ENCODE peak calls at places on chromosomes 7 and 10, in four cellular contexts. N, A, Y and S are unnamed samples.

GRCh38 chr10:119658274-119658673 is 7.1 kb downstream of the BAG3 start:
- DNase-seq in Y (peak), A (peak), N (peak), S (peak)

GRCh38 chr7:127732306-127732705 is 80.3 kb downstream of the SND1 start:
- DNase-seq in A (no peak), N (no peak), Y (no peak), S (no peak)

GRCh38 chr10:60517805-60518204 is 128.1 kb upstream of the ANK3 start:
- DNase-seq in A (no peak), N (peak), Y (no peak), S (no peak)

GRCh38 chr10:78605800-78606350 is 462.9 kb upstream of the ZMIZ1 start:
- DNase-seq in N (peak), A (no peak), Y (no peak), S (no peak)

GRCh38 chr10:85983051-85983450 is 383.5 kb downstream of the GRID1 start:
- DNase-seq in N (no peak), Y (no peak), A (no peak), S (no peak)

GRCh38 chr7:131164025-131164899 is 163.4 kb upstream of the MKLN1 start:
- DNase-seq in A (no peak), Y (no peak), N (peak), S (no peak)

GRCh38 chr7:112572669-112573301 is 92.0 kb downstream of the LSMEM1 start:
- DNase-seq in A (no peak), Y (no peak), N (peak), S (no peak)

GRCh38 chr10:124011464-124011863 is 81.9 kb downstream of the CHST15 start:
- DNase-seq in N (no peak), A (no peak), Y (peak), S (no peak)

GRCh38 chr7:12508005-12508404 is 62.5 kb upstream of the SCIN start:
- DNase-seq in Y (no peak), N (no peak), A (no peak), S (no peak)

GRCh38 chr7:36138209-36138608 is 14.8 kb upstream of the EEPD1 start:
- DNase-seq in N (no peak), A (no peak), Y (no peak), S (no peak)

GRCh38 chr10:75399461-75400162 is 2.0 kb downstream of the ZNF503 start:
- DNase-seq in Y (peak), A (peak), N (no peak), S (peak)

GRCh38 chr10:67771200-67771599 is 66.8 kb downstream of the DNAJC12 start:
- DNase-seq in A (no peak), Y (no peak), N (no peak), S (no peak)

GRCh38 chr10:112887968-112888367 is 62.1 kb upstream of the TCF7L2 start:
- DNase-seq in N (no peak), A (no peak), Y (no peak), S (no peak)

GRCh38 chr7:10918093-10918590 is 55.5 kb upstream of the PHF14 start:
- DNase-seq in Y (no peak), A (no peak), N (no peak), S (no peak)

GRCh38 chr7:35544028-35544742 is 150.8 kb downstream of the HERPUD2 start:
- DNase-seq in N (no peak), A (no peak), Y (no peak), S (no peak)

GRCh38 chr10:90968448-90969086 is 47.7 kb upstream of the ANKRD1 start:
- DNase-seq in Y (no peak), A (no peak), N (no peak), S (no peak)

GRCh38 chr10:110569736-110570135 is 2.2 kb downstream of the SMC3 start:
- DNase-seq in N (no peak), Y (no peak), A (no peak), S (no peak)
- H3K4me3 ChIP-seq in N (no peak), Y (no peak), A (no peak), S (no peak)

DNA sequence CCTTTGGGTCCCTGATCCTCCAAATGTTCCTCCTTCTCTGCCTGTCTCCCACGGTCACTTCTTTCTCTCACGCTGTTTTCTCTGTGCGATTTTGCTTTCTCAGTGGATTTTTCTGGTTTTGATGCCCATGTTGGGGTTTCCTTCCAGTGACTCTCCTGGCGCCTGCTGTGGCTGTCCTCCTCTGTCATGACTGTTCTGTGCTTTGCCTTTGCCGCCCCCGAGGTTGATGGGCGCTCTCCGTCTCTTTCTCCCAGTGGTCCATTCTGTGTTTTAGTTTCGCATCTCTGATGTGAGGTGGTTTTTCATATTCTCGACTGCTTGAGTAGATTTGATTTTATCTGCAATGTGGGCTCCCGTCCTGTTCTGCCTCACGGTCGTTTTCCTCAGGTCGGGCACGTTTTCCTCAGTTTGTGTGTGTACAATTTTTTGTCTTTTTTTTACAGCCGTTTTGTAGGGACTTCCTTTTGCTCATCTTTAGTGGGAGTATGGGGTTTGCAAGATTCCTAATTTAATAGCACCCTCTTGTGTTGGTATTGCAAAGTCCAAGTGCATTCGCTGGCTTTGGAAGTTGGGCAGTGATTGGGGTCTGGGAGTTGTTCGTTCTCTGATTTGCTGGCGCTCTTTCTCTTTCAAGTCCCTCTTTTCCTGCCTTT is 100.0 kb downstream of the INPP5A start:
- DNase-seq in A (peak), Y (no peak), N (peak), S (peak)
- H3K4me3 ChIP-seq in A (no peak), Y (no peak), N (no peak), S (no peak)

DNA sequence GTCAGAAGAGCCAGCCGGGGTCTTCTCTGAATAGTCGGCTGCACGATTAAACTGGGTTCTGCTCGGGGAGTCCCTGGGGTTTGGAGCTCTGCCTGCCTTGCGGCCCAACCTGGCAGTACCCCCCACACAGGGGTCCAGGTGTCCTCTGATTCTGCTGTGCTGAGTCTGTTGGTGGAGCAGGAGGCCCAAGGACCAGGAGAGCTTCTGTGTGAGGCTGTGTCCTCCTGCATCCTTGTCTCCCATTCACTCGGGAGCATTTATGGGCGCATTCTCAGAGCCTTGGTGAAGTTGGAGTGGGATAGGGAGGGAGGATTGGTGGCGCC is 14.2 kb downstream of the INPP5A start:
- DNase-seq in N (no peak), Y (no peak), A (no peak), S (no peak)
- H3K4me3 ChIP-seq in N (no peak), Y (no peak), A (no peak), S (no peak)

GRCh38 chr7:106774213-106774767 is 90.8 kb upstream of the PIK3CG start:
- DNase-seq in A (no peak), Y (no peak), N (no peak), S (no peak)

GRCh38 chr7:106773228-106773627 is 91.9 kb upstream of the PIK3CG start:
- DNase-seq in N (no peak), A (no peak), Y (no peak), S (no peak)

GRCh38 chr7:106770191-106770590 is 94.9 kb upstream of the PIK3CG start:
- DNase-seq in N (peak), Y (no peak), A (no peak), S (no peak)

GRCh38 chr7:106774768-106775551 is 90.1 kb upstream of the PIK3CG start:
- DNase-seq in A (no peak), N (no peak), Y (peak), S (no peak)

DNA sequence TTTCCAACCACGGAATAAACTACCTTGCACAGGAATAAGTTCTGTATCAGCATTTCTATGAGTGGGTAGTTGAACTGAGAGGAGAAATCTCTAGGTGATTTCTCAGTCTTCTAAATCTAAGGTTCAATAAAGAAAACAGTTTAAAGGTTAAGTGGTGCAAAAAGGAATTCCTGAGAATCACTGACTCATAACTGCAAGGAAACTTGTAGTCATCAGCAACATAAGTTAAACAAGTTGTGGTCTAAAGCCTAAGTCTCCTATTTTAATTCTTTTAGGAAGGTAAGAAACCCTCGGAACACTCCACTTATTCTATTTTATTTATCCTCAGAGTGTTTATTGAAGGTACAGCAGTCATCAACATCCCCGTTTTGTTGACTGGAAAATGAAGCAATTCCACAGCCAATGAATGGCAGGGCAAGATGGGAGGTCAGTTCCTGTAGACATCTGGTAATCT is 92.4 kb upstream of the PIK3CG start:
- DNase-seq in Y (no peak), N (peak), A (no peak), S (no peak)
- H3K4me3 ChIP-seq in Y (no peak), N (no peak), A (no peak), S (no peak)

GRCh38 chr10:117365612-117366011 is 9.6 kb downstream of the PDZD8 start:
- DNase-seq in N (peak), A (no peak), Y (no peak), S (no peak)
- H3K4me3 ChIP-seq in N (no peak), A (no peak), Y (no peak), S (no peak)

DNA sequence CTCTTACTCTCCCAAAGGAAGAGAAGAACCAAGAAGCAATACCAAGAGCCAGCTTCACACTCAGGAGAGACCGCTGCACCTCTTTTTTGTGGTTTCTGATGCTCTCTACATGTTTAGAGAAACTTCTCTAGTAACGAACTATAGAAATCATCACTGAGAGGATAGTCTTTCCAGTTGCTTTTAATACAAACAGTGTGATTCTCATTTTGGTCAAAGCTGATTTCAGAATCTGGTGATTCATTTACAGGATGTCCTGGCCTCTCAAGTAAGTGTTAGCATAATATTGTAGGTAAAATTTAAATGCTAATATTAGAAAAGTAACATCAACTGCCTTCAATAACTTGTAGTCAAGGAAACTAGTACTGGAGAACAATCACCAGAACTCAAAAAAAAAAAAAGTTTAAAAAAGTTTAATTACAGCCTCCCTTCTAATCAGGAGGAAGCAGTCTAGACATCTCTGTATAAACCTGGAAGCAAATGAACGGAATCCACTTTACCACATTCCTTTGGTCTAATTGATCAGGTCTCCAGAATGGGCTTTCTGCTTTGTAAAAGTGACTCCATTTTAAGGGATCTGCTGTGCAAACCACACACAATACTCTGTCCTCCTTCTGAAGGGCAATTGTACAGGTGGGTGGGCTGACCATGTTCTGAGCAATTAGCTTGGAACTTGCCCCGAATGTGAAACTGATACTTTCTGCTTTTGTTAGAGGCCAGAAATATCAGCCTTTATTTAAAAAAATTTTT is 3.0 kb downstream of the LAMB1 start:
- DNase-seq in N (peak), A (no peak), Y (no peak), S (no peak)
- H3K4me3 ChIP-seq in N (no peak), A (no peak), Y (peak), S (no peak)

GRCh38 chr7:42227523-42227922 is 9.5 kb downstream of the GLI3 start:
- DNase-seq in Y (no peak), N (peak), A (peak), S (no peak)
- H3K4me3 ChIP-seq in Y (peak), N (peak), A (peak), S (no peak)

GRCh38 chr7:100069991-100070390 is 11.5 kb downstream of the ZNF3 start:
- DNase-seq in A (no peak), Y (no peak), N (no peak), S (no peak)
- H3K4me3 ChIP-seq in A (no peak), Y (no peak), N (no peak), S (no peak)